ENCODE peak calls at places on chromosome 10, in six cellular contexts. Z is hepatic stellate cell, I is fibroblast of pulmonary artery, P is right atrium auricular region, J is GM20000, N is mucosa of gallbladder. Y is an unnamed sample.

GRCh38 chr10:4477664-4478063 is 348.3 kb upstream of the AKR1E2 start:
- DNase-seq in Z (no peak), I (no peak), P (no peak), J (no peak), N (no peak), Y (no peak)

GRCh38 chr10:124010563-124011131 is 82.8 kb downstream of the CHST15 start:
- DNase-seq in Z (no peak), I (no peak), P (no peak), J (no peak), N (no peak), Y (no peak)

GRCh38 chr10:88978463-88978862 is 12.1 kb upstream of the FAS start:
- DNase-seq in Z (no peak), I (no peak), P (no peak), J (no peak), N (no peak), Y (no peak)

GRCh38 chr10:115985696-115986095 is 287.3 kb downstream of the GFRA1 start:
- DNase-seq in Z (no peak), I (no peak), P (no peak), J (no peak), N (no peak), Y (no peak)

GRCh38 chr10:44280211-44280610 is 104.7 kb downstream of the CXCL12 start:
- DNase-seq in Z (no peak), I (no peak), P (no peak), J (no peak), N (no peak), Y (no peak)

GRCh38 chr10:90859321-90859751 is 1.5 kb upstream of the HTR7 start:
- DNase-seq in Z (no peak), I (peak; percentile 82), P (no peak), J (no peak), N (no peak), Y (no peak)

GRCh38 chr10:6878067-6878412 is 298.0 kb upstream of the PRKCQ start:
- DNase-seq in Z (no peak), I (peak; percentile 2), P (no peak), J (no peak), N (no peak), Y (no peak)

GRCh38 chr10:49005270-49005669 is 65.6 kb upstream of the LRRC18 start:
- DNase-seq in Z (no peak), I (no peak), P (no peak), J (no peak), N (no peak), Y (no peak)

GRCh38 chr10:62264702-62265436 is 3.8 kb downstream of the RTKN2 start:
- DNase-seq in Z (peak; percentile 77), I (peak; percentile 90), P (no peak), J (peak; percentile 44), N (no peak), Y (no peak)

GRCh38 chr10:43078986-43079273 is 2.1 kb downstream of the RET start:
- DNase-seq in Z (no peak), I (peak; percentile 14), P (no peak), J (peak; percentile 76), N (no peak), Y (no peak)

GRCh38 chr10:35025916-35026315 is 64.2 kb downstream of the CUL2 start:
- DNase-seq in Z (peak; percentile 9), I (peak; percentile 66), P (no peak), J (no peak), N (no peak), Y (no peak)

GRCh38 chr10:73480158-73480557 is 15.7 kb downstream of the PPP3CB start:
- DNase-seq in Z (peak; percentile 32), I (peak; percentile 41), P (no peak), J (peak; percentile 49), N (no peak), Y (no peak)

GRCh38 chr10:93096901-93097300 is 23.2 kb downstream of the CYP26A1 start:
- DNase-seq in Z (no peak), I (no peak), P (peak; percentile 32), J (no peak), N (no peak), Y (no peak)

GRCh38 chr10:62047960-62048383 is 146.5 kb downstream of the ARID5B start:
- DNase-seq in Z (no peak), I (peak; percentile 62), P (no peak), J (no peak), N (no peak), Y (no peak)

GRCh38 chr10:119028900-119029612 is 458 bp upstream of the NANOS1 start:
- DNase-seq in Z (peak; percentile 98), I (peak; percentile 86), P (peak; percentile 90), J (peak; percentile 95), N (peak; percentile 84), Y (peak; percentile 71)

GRCh38 chr10:61136151-61136550 is 192.2 kb upstream of the RHOBTB1 start:
- DNase-seq in Z (no peak), I (peak; percentile 27), P (no peak), J (no peak), N (no peak), Y (no peak)

GRCh38 chr10:59905735-59906416 is 480 bp downstream of the CCDC6 start:
- DNase-seq in Z (no peak), I (no peak), P (no peak), J (no peak), N (no peak), Y (no peak)

GRCh38 chr10:48251152-48251524 is 23.4 kb downstream of the FRMPD2 start:
- DNase-seq in Z (no peak), I (peak; percentile 13), P (peak; percentile 56), J (no peak), N (no peak), Y (no peak)

GRCh38 chr10:103849880-103850571 is 5.3 kb downstream of the SH3PXD2A start:
- DNase-seq in Z (peak; percentile 76), I (peak; percentile 74), P (peak; percentile 87), J (no peak), N (no peak), Y (no peak)

GRCh38 chr10:70052462-70053211 is at the start of gene MACROH2A2:
- DNase-seq in Z (peak; percentile 50), I (peak; percentile 64), P (peak; percentile 65), J (peak; percentile 16), N (peak; percentile 59), Y (no peak)

GRCh38 chr10:6119423-6119822 is 30.6 kb downstream of the RBM17 start:
- DNase-seq in Z (no peak), I (no peak), P (no peak), J (no peak), N (no peak), Y (no peak)

GRCh38 chr10:131070856-131071255 is 240.7 kb downstream of the TCERG1L start:
- DNase-seq in Z (no peak), I (no peak), P (no peak), J (no peak), N (no peak), Y (no peak)

GRCh38 chr10:25226775-25227682 is 52.2 kb downstream of the GPR158 start:
- DNase-seq in Z (peak; percentile 6), I (peak; percentile 75), P (no peak), J (peak; percentile 11), N (peak; percentile 26), Y (no peak)

GRCh38 chr10:89129850-89130396 is 77.2 kb downstream of the CH25H start:
- DNase-seq in Z (no peak), I (no peak), P (no peak), J (no peak), N (peak; percentile 43), Y (no peak)

Y was measured in T-helper 9 cell.